ENCODE peak calls at places on chromosome 14, in five cellular contexts. L, X, W, D and R are unnamed samples.
A peak's percentile ranks its signal among the peaks of the same experiment; 100 is the strongest.

GRCh38 chr14:37230551-37231194 is 32.9 kb downstream of the MIPOL1 start:
- DNase-seq in L (peak; percentile 66), X (no peak), W (peak; percentile 76), D (no peak), R (peak; percentile 39)

GRCh38 chr14:35362911-35363374 is 41.6 kb downstream of the NFKBIA start:
- DNase-seq in L (peak; percentile 88), X (no peak), W (no peak), D (no peak), R (no peak)

GRCh38 chr14:72332871-72333270 is 400.6 kb downstream of the RGS6 start:
- DNase-seq in L (no peak), X (no peak), W (no peak), D (no peak), R (no peak)

GRCh38 chr14:29446971-29447370 is 480.7 kb downstream of the PRKD1 start:
- DNase-seq in L (no peak), X (no peak), W (no peak), D (no peak), R (no peak)

GRCh38 chr14:99273025-99273723 is 1.2 kb upstream of the BCL11B start:
- DNase-seq in L (no peak), X (peak; percentile 84), W (no peak), D (peak; percentile 89), R (no peak)

GRCh38 chr14:59870277-59871165 is at the start of gene RTN1:
- DNase-seq in L (peak; percentile 48), X (peak; percentile 76), W (peak; percentile 54), D (peak; percentile 78), R (peak; percentile 65)

GRCh38 chr14:89899917-89900680 is 54.4 kb downstream of the EFCAB11 start:
- DNase-seq in L (peak; percentile 42), X (no peak), W (peak; percentile 83), D (no peak), R (no peak)

GRCh38 chr14:47264842-47265241 is 410.6 kb downstream of the MDGA2 start:
- DNase-seq in L (no peak), X (no peak), W (no peak), D (no peak), R (no peak)

GRCh38 chr14:99026471-99026870 is 245.5 kb downstream of the BCL11B start:
- DNase-seq in L (no peak), X (no peak), W (no peak), D (no peak), R (no peak)

GRCh38 chr14:95784137-95784536 is 70.2 kb upstream of the TCL1A start:
- DNase-seq in L (no peak), X (no peak), W (peak; percentile 69), D (no peak), R (peak; percentile 58)

GRCh38 chr14:102994689-102995088 is 62.7 kb downstream of the CDC42BPB start:
- DNase-seq in L (no peak), X (no peak), W (no peak), D (no peak), R (no peak)

GRCh38 chr14:61342486-61342885 is 21.1 kb downstream of the PRKCH start:
- DNase-seq in L (no peak), X (no peak), W (no peak), D (no peak), R (no peak)

GRCh38 chr14:20613094-20614037 is 22.2 kb upstream of the RNASE12 start:
- DNase-seq in L (peak; percentile 98), X (peak; percentile 94), W (peak; percentile 99), D (peak; percentile 91), R (peak; percentile 94)

GRCh38 chr14:46574236-46574970 is 77.2 kb downstream of the RPL10L start:
- DNase-seq in L (peak; percentile 74), X (no peak), W (no peak), D (no peak), R (no peak)

GRCh38 chr14:99350751-99351150 is 78.8 kb upstream of the BCL11B start:
- DNase-seq in L (no peak), X (no peak), W (no peak), D (no peak), R (no peak)

GRCh38 chr14:72573725-72574426 is 320.0 kb downstream of the DPF3 start:
- DNase-seq in L (no peak), X (no peak), W (no peak), D (no peak), R (no peak)

GRCh38 chr14:26527095-26527494 is 70.7 kb downstream of the NOVA1 start:
- DNase-seq in L (peak; percentile 57), X (no peak), W (no peak), D (no peak), R (no peak)

GRCh38 chr14:52268191-52269061 is 928 bp downstream of the PTGDR start:
- DNase-seq in L (peak; percentile 34), X (peak; percentile 51), W (no peak), D (peak; percentile 77), R (peak; percentile 15)

GRCh38 chr14:101506211-101506920 is 54.9 kb upstream of the DIO3 start:
- DNase-seq in L (no peak), X (peak; percentile 17), W (no peak), D (no peak), R (no peak)

GRCh38 chr14:34254596-34254995 is 207.4 kb downstream of the SPTSSA start:
- DNase-seq in L (no peak), X (no peak), W (peak; percentile 33), D (no peak), R (no peak)

GRCh38 chr14:100192672-100193416 is 33.4 kb upstream of the DEGS2 start:
- DNase-seq in L (peak; percentile 96), X (peak; percentile 100), W (peak; percentile 100), D (peak; percentile 100), R (peak; percentile 99)

DNA sequence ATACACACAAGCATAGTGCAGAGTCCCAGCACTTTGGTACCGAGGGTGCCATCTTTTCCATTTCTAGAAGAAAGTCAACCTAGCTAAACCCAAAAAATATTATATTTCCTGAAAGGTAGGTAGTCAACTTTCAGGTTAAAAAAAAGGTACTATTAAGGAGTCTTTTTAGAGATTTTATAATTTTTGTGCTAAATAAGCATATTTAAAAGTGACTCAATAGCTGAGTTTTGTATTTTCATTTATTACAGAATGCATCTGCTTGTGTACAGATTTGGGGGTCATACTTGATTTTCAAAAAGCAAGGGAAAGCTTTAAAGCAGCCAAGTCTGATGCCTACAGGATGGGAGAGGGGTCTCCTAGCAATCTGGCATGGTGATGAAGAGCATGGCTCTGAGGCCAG is 34.6 kb downstream of the DCAF5 start:
- DNase-seq in L (no peak), X (no peak), W (no peak), D (no peak), R (no peak)
- H2BK12ac ChIP-seq in L (no peak overlapping the region), X (no peak overlapping the region), W (no peak overlapping the region), D (no peak overlapping the region), R (no peak overlapping the region)

GRCh38 chr14:49480053-49480452 is 106.1 kb downstream of the RPS29 start:
- DNase-seq in L (no peak), X (no peak), W (no peak), D (no peak), R (no peak)
- H2BK12ac ChIP-seq in L (no peak overlapping the region), X (no peak overlapping the region), W (no peak overlapping the region), D (no peak overlapping the region), R (no peak overlapping the region)

GRCh38 chr14:63757211-63757610 is 29.3 kb upstream of the SGPP1 start:
- DNase-seq in L (no peak), X (no peak), W (no peak), D (no peak), R (no peak)

GRCh38 chr14:63747836-63748235 is 20.0 kb upstream of the SGPP1 start:
- DNase-seq in L (no peak), X (no peak), W (no peak), D (no peak), R (no peak)

DNA sequence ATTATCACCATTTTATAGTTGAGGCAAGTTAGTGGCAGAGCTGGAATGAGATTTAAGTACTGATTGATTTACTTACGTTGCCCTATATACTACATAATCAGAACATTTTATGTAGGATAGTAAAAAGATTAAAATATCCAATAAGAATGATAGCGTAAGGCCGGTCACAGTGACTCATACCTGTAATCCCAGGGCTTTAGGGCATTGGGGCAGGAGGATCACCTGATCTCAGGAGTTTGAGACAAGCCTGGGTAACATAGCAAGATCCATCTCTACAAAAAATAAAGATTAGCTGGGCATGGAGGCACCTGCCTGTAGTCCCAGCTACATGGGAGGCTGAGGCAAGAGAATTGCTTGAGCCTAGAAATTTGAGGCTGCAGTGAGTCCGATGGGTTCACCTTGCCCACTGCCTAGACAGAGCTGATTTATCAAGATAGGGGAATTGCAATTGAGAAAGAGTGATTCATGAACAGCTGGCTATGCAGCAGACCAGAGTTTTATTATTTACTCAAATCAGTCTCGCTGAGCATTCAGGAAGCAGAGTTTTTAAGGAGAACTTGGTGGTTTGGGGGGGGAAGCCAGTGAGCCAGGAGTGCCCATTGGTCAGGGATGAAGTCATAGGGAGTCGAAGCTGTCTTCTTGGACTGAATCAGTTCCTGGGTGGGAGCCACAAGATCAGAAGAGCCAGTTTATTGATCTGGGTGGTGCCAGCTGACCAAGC is 24.7 kb upstream of the SGPP1 start:
- DNase-seq in L (peak; percentile 46), X (no peak), W (peak; percentile 43), D (no peak), R (no peak)
- H2BK12ac ChIP-seq in L (no peak overlapping the region), X (no peak overlapping the region), W (no peak overlapping the region), D (no peak overlapping the region), R (no peak overlapping the region)

GRCh38 chr14:104256025-104256424 is 117.6 kb downstream of the KIF26A start:
- DNase-seq in L (no peak), X (no peak), W (no peak), D (no peak), R (no peak)
- H2BK12ac ChIP-seq in L (no peak overlapping the region), X (no peak overlapping the region), W (no peak overlapping the region), D (no peak overlapping the region), R (no peak overlapping the region)

DNA sequence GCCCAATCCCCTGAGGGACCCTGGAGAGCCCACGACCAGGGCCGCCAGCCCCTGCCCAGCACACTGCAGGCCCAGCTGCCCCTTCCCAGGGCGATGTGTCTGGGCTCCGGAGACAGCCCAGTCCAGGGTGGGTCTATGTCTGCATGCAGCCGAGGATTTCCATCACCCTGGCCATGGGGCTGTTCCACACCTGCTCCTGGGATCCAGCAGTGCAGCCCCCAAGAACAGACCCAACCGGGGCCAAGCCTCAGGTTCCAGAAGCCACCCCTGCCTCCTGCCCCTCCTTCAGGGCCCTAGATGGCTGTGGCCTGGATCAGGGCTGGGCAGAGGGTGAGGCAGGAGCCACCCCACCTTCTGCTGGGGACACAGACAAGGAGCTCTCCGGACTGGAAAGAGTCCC is 11.5 kb downstream of the C14orf180 start:
- DNase-seq in L (no peak), X (no peak), W (no peak), D (no peak), R (no peak)
- H2BK12ac ChIP-seq in L (no peak overlapping the region), X (no peak overlapping the region), W (no peak overlapping the region), D (no peak overlapping the region), R (peak overlapping the region; percentile 16)

DNA sequence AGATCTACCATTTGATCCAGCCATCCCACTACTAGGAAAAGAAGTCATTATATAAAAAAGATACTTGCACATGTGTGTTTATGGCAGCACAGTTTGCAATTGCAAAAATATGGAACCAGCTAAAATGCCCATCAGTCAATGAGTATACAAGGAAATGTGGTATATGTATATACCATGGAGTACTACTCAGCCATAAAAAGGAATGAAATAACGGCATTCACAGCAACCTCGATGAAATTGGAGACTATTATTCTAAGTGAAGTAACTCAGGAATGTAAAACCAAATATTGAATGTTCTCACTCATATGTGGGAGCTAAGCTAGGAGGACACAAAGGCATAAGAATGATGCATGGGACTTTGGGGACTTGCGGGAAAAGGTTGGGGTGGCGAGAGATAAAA is 402.6 kb downstream of the RAD51B start:
- DNase-seq in L (no peak), X (no peak), W (no peak), D (no peak), R (no peak)
- H2BK12ac ChIP-seq in L (no peak overlapping the region), X (no peak overlapping the region), W (no peak overlapping the region), D (no peak overlapping the region), R (no peak overlapping the region)

GRCh38 chr14:55881577-55882241 is 236.5 kb upstream of the PELI2 start:
- DNase-seq in L (peak; percentile 43), X (peak; percentile 69), W (no peak), D (no peak), R (no peak)
- H2BK12ac ChIP-seq in L (no peak overlapping the region), X (no peak overlapping the region), W (no peak overlapping the region), D (peak overlapping the region; percentile 95), R (no peak overlapping the region)